ENCODE peak calls at places on chromosome 15, in six cellular contexts. One of them, this sample, is unnamed.

GRCh38 chr15:60476713-60477112 is 2.2 kb downstream of the ICE2 start:
- DNase-seq in CD4-positive, alpha-beta T cell: no peak
- DNase-seq in right lobe of liver: no peak
- DNase-seq in endothelial cell: no peak
- DNase-seq in GM12865: no peak
- DNase-seq in Calu3: no peak
- DNase-seq in this sample: no peak

GRCh38 chr15:68025860-68026424 is 28.2 kb upstream of the PIAS1 start:
- DNase-seq in right lobe of liver: no peak
- DNase-seq in GM12865: no peak
- DNase-seq in Calu3: no peak
- DNase-seq in CD4-positive, alpha-beta T cell: no peak
- DNase-seq in endothelial cell: no peak
- DNase-seq in this sample: no peak

GRCh38 chr15:35308802-35309201 is 223.7 kb upstream of the NANOGP8 start:
- DNase-seq in CD4-positive, alpha-beta T cell: no peak
- DNase-seq in endothelial cell: no peak
- DNase-seq in right lobe of liver: no peak
- DNase-seq in Calu3: no peak
- DNase-seq in GM12865: no peak
- DNase-seq in this sample: no peak

GRCh38 chr15:98524838-98525540 is 123.3 kb upstream of the IGF1R start:
- DNase-seq in endothelial cell: no peak
- DNase-seq in right lobe of liver: no peak
- DNase-seq in GM12865: no peak
- DNase-seq in Calu3: no peak
- DNase-seq in CD4-positive, alpha-beta T cell: no peak
- DNase-seq in this sample: no peak

GRCh38 chr15:69424001-69424400 is 9.9 kb downstream of the KIF23 start:
- DNase-seq in right lobe of liver: no peak
- DNase-seq in endothelial cell: no peak
- DNase-seq in GM12865: no peak
- DNase-seq in CD4-positive, alpha-beta T cell: no peak
- DNase-seq in Calu3: no peak
- DNase-seq in this sample: no peak

GRCh38 chr15:76333720-76334437 is 2.7 kb upstream of the ISL2 start:
- DNase-seq in GM12865: no peak
- DNase-seq in Calu3: peak
- DNase-seq in CD4-positive, alpha-beta T cell: no peak
- DNase-seq in right lobe of liver: no peak
- DNase-seq in endothelial cell: no peak
- DNase-seq in this sample: no peak

GRCh38 chr15:41286665-41287333 is 45.6 kb downstream of the OIP5 start:
- DNase-seq in right lobe of liver: no peak
- DNase-seq in CD4-positive, alpha-beta T cell: no peak
- DNase-seq in GM12865: no peak
- DNase-seq in Calu3: no peak
- DNase-seq in endothelial cell: no peak
- DNase-seq in this sample: no peak

GRCh38 chr15:48946088-48946839 is 17.5 kb downstream of the SHC4 start:
- DNase-seq in right lobe of liver: no peak
- DNase-seq in endothelial cell: no peak
- DNase-seq in CD4-positive, alpha-beta T cell: no peak
- DNase-seq in GM12865: no peak
- DNase-seq in Calu3: peak
- DNase-seq in this sample: no peak

GRCh38 chr15:67180514-67181191 is 73.8 kb downstream of the AAGAB start:
- DNase-seq in CD4-positive, alpha-beta T cell: no peak
- DNase-seq in GM12865: no peak
- DNase-seq in right lobe of liver: no peak
- DNase-seq in endothelial cell: no peak
- DNase-seq in Calu3: no peak
- DNase-seq in this sample: no peak

DNA sequence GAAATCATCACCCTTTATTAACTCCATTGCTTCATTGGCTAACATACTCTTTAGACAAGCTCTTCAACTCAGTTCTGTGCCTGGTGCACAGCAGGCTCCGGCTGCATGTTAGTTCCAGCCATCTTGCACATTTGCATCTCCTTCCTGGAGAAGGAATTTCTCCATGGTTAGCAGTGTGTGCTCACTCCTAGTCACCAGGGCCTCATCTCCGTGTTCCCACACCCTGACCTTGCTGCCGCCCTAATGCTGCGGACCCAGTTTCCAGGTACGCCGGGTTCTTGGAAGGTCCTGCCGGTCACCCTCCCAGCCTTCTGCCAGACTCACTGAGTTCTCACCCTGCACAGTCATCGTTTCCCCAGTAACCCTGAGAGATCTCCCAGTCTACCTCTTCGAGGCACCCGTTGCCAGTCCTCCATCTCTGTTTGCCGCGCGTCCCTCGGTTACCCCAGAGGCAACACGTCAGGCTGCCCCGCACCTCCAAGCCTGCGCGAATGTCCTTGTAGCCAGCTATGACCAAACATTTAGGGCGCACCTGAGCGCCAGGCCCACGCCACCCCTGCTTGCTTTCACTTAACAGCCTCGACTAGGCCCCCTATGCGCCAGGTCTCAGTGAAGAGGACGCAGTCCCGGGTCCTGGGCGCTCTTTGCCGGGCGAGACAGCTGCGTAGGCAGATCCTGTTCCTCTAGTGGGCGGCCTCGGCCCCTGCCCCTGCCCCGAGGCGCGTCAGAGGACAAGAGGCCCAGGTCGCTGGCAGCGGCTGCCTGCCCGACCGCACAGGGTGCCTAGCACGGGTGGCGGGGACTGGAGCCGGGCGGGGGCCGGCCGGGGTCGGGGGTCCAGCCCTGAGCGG is 744 bp upstream of the ZNF592 start:
- DNase-seq in right lobe of liver: peak
- DNase-seq in Calu3: peak
- DNase-seq in GM12865: peak
- DNase-seq in endothelial cell: peak
- DNase-seq in CD4-positive, alpha-beta T cell: peak
- DNase-seq in this sample: peak
- TF ChIP-seq CTCF in right lobe of liver: no peak
- TF ChIP-seq CTCF in Calu3: no peak
- TF ChIP-seq CTCF in GM12865: peak
- TF ChIP-seq CTCF in endothelial cell: no peak
- TF ChIP-seq CTCF in CD4-positive, alpha-beta T cell: no peak
- TF ChIP-seq CTCF in this sample: no peak

GRCh38 chr15:97026781-97027180 is 696.3 kb downstream of the NR2F2 start:
- DNase-seq in endothelial cell: no peak
- DNase-seq in CD4-positive, alpha-beta T cell: no peak
- DNase-seq in Calu3: no peak
- DNase-seq in GM12865: no peak
- DNase-seq in right lobe of liver: no peak
- DNase-seq in this sample: no peak

GRCh38 chr15:97027772-97028171 is 697.3 kb downstream of the NR2F2 start:
- DNase-seq in Calu3: no peak
- DNase-seq in GM12865: no peak
- DNase-seq in CD4-positive, alpha-beta T cell: no peak
- DNase-seq in endothelial cell: no peak
- DNase-seq in right lobe of liver: no peak
- DNase-seq in this sample: no peak

DNA sequence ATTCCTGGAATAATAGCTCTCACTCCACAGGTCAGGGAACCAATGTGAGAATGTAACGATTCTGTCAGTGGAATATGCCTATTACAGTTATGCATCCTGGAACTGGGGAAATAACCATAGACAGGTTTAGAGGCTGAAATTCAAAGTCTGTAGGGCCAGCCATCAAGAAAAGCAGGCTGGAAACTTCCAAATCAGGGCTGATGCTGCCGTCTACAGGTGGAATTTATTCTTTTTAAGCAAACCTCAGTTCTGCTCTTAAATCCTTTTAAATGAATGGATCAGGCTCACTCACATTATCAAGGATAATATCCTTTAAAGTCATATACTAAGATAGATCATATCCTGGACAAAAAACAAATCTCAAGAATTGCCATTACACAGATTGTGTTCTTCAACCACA is 699.8 kb downstream of the NR2F2 start:
- DNase-seq in CD4-positive, alpha-beta T cell: no peak
- DNase-seq in GM12865: no peak
- DNase-seq in right lobe of liver: no peak
- DNase-seq in Calu3: no peak
- DNase-seq in endothelial cell: no peak
- DNase-seq in this sample: no peak
- TF ChIP-seq CTCF in CD4-positive, alpha-beta T cell: no peak
- TF ChIP-seq CTCF in GM12865: no peak
- TF ChIP-seq CTCF in right lobe of liver: no peak
- TF ChIP-seq CTCF in Calu3: no peak
- TF ChIP-seq CTCF in endothelial cell: no peak
- TF ChIP-seq CTCF in this sample: no peak

GRCh38 chr15:57751177-57751800 is 44.8 kb downstream of the POLR2M start:
- DNase-seq in GM12865: peak
- DNase-seq in CD4-positive, alpha-beta T cell: no peak
- DNase-seq in Calu3: peak
- DNase-seq in endothelial cell: peak
- DNase-seq in right lobe of liver: no peak
- DNase-seq in this sample: no peak
- TF ChIP-seq CTCF in GM12865: peak
- TF ChIP-seq CTCF in CD4-positive, alpha-beta T cell: no peak
- TF ChIP-seq CTCF in Calu3: peak
- TF ChIP-seq CTCF in endothelial cell: no peak
- TF ChIP-seq CTCF in right lobe of liver: peak
- TF ChIP-seq CTCF in this sample: peak

GRCh38 chr15:25691544-25692430 is 171.3 kb downstream of the ATP10A start:
- DNase-seq in endothelial cell: no peak
- DNase-seq in Calu3: no peak
- DNase-seq in GM12865: no peak
- DNase-seq in right lobe of liver: no peak
- DNase-seq in CD4-positive, alpha-beta T cell: no peak
- DNase-seq in this sample: no peak
- TF ChIP-seq CTCF in endothelial cell: no peak
- TF ChIP-seq CTCF in Calu3: no peak
- TF ChIP-seq CTCF in GM12865: no peak
- TF ChIP-seq CTCF in right lobe of liver: no peak
- TF ChIP-seq CTCF in CD4-positive, alpha-beta T cell: no peak
- TF ChIP-seq CTCF in this sample: peak

GRCh38 chr15:70559840-70560239 is 203.5 kb downstream of the UACA start:
- DNase-seq in endothelial cell: no peak
- DNase-seq in right lobe of liver: no peak
- DNase-seq in GM12865: no peak
- DNase-seq in Calu3: no peak
- DNase-seq in CD4-positive, alpha-beta T cell: no peak
- DNase-seq in this sample: no peak

GRCh38 chr15:70562906-70563305 is 200.5 kb downstream of the UACA start:
- DNase-seq in endothelial cell: no peak
- DNase-seq in right lobe of liver: no peak
- DNase-seq in GM12865: no peak
- DNase-seq in CD4-positive, alpha-beta T cell: no peak
- DNase-seq in Calu3: no peak
- DNase-seq in this sample: no peak

GRCh38 chr15:70559223-70559823 is 204.0 kb downstream of the UACA start:
- DNase-seq in GM12865: peak
- DNase-seq in CD4-positive, alpha-beta T cell: peak
- DNase-seq in Calu3: no peak
- DNase-seq in right lobe of liver: peak
- DNase-seq in endothelial cell: peak
- DNase-seq in this sample: no peak

GRCh38 chr15:70561885-70562284 is 201.5 kb downstream of the UACA start:
- DNase-seq in Calu3: no peak
- DNase-seq in GM12865: no peak
- DNase-seq in endothelial cell: no peak
- DNase-seq in CD4-positive, alpha-beta T cell: no peak
- DNase-seq in right lobe of liver: no peak
- DNase-seq in this sample: no peak

DNA sequence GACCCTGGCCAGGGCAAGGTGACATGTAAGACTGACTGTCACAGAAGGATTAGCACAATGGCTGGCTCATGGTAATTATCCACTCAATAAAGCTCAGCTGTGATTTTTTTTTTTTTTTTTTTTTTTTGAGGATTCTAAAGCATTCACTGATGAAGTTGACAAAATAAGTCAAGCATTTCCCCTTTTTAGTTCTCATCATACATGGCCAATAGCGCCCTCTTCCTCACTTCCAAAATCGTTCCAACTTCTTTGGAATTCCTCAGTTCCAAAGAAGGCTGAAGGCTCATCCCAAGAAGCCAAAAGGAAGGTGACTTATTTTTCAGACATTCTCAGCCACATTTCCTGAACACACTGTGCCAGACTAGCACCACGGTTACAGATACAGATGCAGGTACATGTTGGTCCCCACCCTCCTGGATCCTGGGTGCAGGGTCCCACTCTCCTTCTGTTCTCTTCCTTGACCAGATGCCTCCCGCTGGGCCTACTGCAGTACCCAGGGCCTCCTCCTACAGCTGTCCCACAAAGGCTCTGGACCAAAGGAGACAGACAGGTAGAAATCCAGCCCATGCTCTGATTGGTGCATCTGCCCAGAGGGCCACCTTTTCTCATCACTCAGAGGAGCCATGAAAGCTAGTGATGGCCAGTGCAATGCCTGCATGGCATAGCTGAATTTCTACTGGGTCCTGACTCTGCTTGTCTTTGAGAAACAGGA is 202.6 kb downstream of the UACA start:
- DNase-seq in endothelial cell: no peak
- DNase-seq in Calu3: no peak
- DNase-seq in GM12865: no peak
- DNase-seq in CD4-positive, alpha-beta T cell: no peak
- DNase-seq in right lobe of liver: no peak
- DNase-seq in this sample: no peak
- TF ChIP-seq CTCF in endothelial cell: no peak
- TF ChIP-seq CTCF in Calu3: no peak
- TF ChIP-seq CTCF in GM12865: no peak
- TF ChIP-seq CTCF in CD4-positive, alpha-beta T cell: no peak
- TF ChIP-seq CTCF in right lobe of liver: no peak
- TF ChIP-seq CTCF in this sample: no peak

GRCh38 chr15:37362414-37362813 is 262.1 kb upstream of the MEIS2 start:
- DNase-seq in CD4-positive, alpha-beta T cell: no peak
- DNase-seq in endothelial cell: no peak
- DNase-seq in GM12865: no peak
- DNase-seq in right lobe of liver: no peak
- DNase-seq in Calu3: no peak
- DNase-seq in this sample: no peak
- TF ChIP-seq CTCF in CD4-positive, alpha-beta T cell: no peak
- TF ChIP-seq CTCF in endothelial cell: no peak
- TF ChIP-seq CTCF in GM12865: no peak
- TF ChIP-seq CTCF in right lobe of liver: no peak
- TF ChIP-seq CTCF in Calu3: no peak
- TF ChIP-seq CTCF in this sample: no peak

GRCh38 chr15:31457631-31458526 is 131.2 kb downstream of the KLF13 start:
- DNase-seq in CD4-positive, alpha-beta T cell: no peak
- DNase-seq in Calu3: no peak
- DNase-seq in GM12865: no peak
- DNase-seq in endothelial cell: no peak
- DNase-seq in right lobe of liver: no peak
- DNase-seq in this sample: no peak

GRCh38 chr15:31453558-31454318 is 127.1 kb downstream of the KLF13 start:
- DNase-seq in endothelial cell: no peak
- DNase-seq in CD4-positive, alpha-beta T cell: no peak
- DNase-seq in right lobe of liver: no peak
- DNase-seq in GM12865: no peak
- DNase-seq in Calu3: no peak
- DNase-seq in this sample: no peak

GRCh38 chr15:31457161-31457560 is 130.5 kb downstream of the KLF13 start:
- DNase-seq in GM12865: no peak
- DNase-seq in endothelial cell: no peak
- DNase-seq in CD4-positive, alpha-beta T cell: no peak
- DNase-seq in Calu3: no peak
- DNase-seq in right lobe of liver: no peak
- DNase-seq in this sample: no peak

GRCh38 chr15:31456329-31457060 is 129.9 kb downstream of the KLF13 start:
- DNase-seq in Calu3: no peak
- DNase-seq in endothelial cell: no peak
- DNase-seq in GM12865: no peak
- DNase-seq in CD4-positive, alpha-beta T cell: no peak
- DNase-seq in right lobe of liver: no peak
- DNase-seq in this sample: no peak

GRCh38 chr15:31455499-31455898 is 128.9 kb downstream of the KLF13 start:
- DNase-seq in CD4-positive, alpha-beta T cell: no peak
- DNase-seq in right lobe of liver: no peak
- DNase-seq in GM12865: peak
- DNase-seq in Calu3: no peak
- DNase-seq in endothelial cell: no peak
- DNase-seq in this sample: no peak
- TF ChIP-seq CTCF in CD4-positive, alpha-beta T cell: no peak
- TF ChIP-seq CTCF in right lobe of liver: no peak
- TF ChIP-seq CTCF in GM12865: peak
- TF ChIP-seq CTCF in Calu3: no peak
- TF ChIP-seq CTCF in endothelial cell: peak
- TF ChIP-seq CTCF in this sample: peak